ENCODE peak calls at places on chromosomes 12 and 14, in five cellular contexts. C is fibroblast of lung, K is transverse colon, D is heart left ventricle, W is lung. R is an unnamed sample.

GRCh38 chr12:62684586-62685295 is 218.1 kb downstream of the MON2 start:
- DNase-seq in D (peak; percentile 71), W (peak; percentile 36), K (peak; percentile 27), C (no peak), R (peak; percentile 73)

GRCh38 chr14:52661314-52661713 is 34.0 kb downstream of the ERO1A start:
- DNase-seq in W (no peak), K (no peak), D (no peak), C (no peak), R (no peak)

GRCh38 chr12:120630139-120630895 is 10.1 kb upstream of the CABP1 start:
- DNase-seq in D (no peak), W (no peak), K (no peak), C (no peak), R (no peak)

GRCh38 chr14:102508774-102509743 is 517 bp downstream of the ANKRD9 start:
- DNase-seq in W (no peak), D (peak; percentile 71), C (peak; percentile 35), K (peak; percentile 80), R (peak; percentile 85)

GRCh38 chr14:51730674-51731073 is 79.0 kb downstream of the FRMD6 start:
- DNase-seq in C (no peak), D (no peak), K (no peak), W (no peak), R (no peak)

GRCh38 chr12:101792046-101792931 is 38.5 kb downstream of the GNPTAB start:
- DNase-seq in D (no peak), K (no peak), W (no peak), C (no peak), R (no peak)

GRCh38 chr12:53657041-53657440 is 18.8 kb downstream of the ATP5MC2 start:
- DNase-seq in K (no peak), W (no peak), C (no peak), D (no peak), R (no peak)

GRCh38 chr12:108832730-108833354 is 24.5 kb downstream of the SSH1 start:
- DNase-seq in K (no peak), W (no peak), D (no peak), C (peak; percentile 98), R (no peak)

GRCh38 chr14:81677736-81678135 is 144.1 kb upstream of the SEL1L start:
- DNase-seq in W (no peak), D (no peak), K (no peak), C (no peak), R (no peak)

GRCh38 chr12:78037707-78038106 is 207.0 kb downstream of the NAV3 start:
- DNase-seq in K (no peak), C (peak; percentile 14), D (no peak), W (no peak), R (no peak)

GRCh38 chr12:57012600-57013465 is 3.5 kb downstream of the TAC3 start:
- DNase-seq in K (no peak), D (no peak), W (no peak), C (no peak), R (no peak)

GRCh38 chr12:98172304-98172703 is 343.1 kb upstream of the TMPO start:
- DNase-seq in D (no peak), K (no peak), C (no peak), W (no peak), R (no peak)

GRCh38 chr14:93797071-93797470 is 8.8 kb upstream of the PRIMA1 start:
- DNase-seq in C (no peak), W (no peak), D (no peak), K (no peak), R (no peak)

GRCh38 chr12:76080017-76080728 is 4.3 kb downstream of the NAP1L1 start:
- DNase-seq in K (no peak), W (no peak), C (peak; percentile 58), D (no peak), R (no peak)

GRCh38 chr14:38105106-38105702 is 102.5 kb upstream of the SSTR1 start:
- DNase-seq in K (no peak), C (no peak), D (no peak), W (no peak), R (no peak)

GRCh38 chr14:92678766-92679165 is 69.7 kb downstream of the LGMN start:
- DNase-seq in C (no peak), W (no peak), K (no peak), D (no peak), R (no peak)

GRCh38 chr14:69773571-69774276 is 6.8 kb downstream of the SRSF5 start:
- DNase-seq in C (no peak), D (no peak), K (no peak), W (no peak), R (no peak)

GRCh38 chr12:62724947-62725447 is 210.0 kb downstream of the PPM1H start:
- DNase-seq in K (peak; percentile 54), W (peak; percentile 80), C (peak; percentile 100), D (no peak), R (no peak)

GRCh38 chr12:116863275-116863767 is 17.9 kb downstream of the HRK start:
- DNase-seq in W (no peak), K (peak; percentile 49), C (peak; percentile 51), D (no peak), R (no peak)

GRCh38 chr14:22849212-22849819 is 12.9 kb downstream of the MMP14 start:
- DNase-seq in W (no peak), K (peak; percentile 29), C (peak; percentile 49), D (peak; percentile 54), R (peak; percentile 90)

GRCh38 chr12:50788562-50788961 is 24.7 kb downstream of the ATF1 start:
- DNase-seq in D (no peak), K (no peak), W (no peak), C (peak; percentile 98), R (no peak)

GRCh38 chr14:77498120-77498979 is at the start of gene ISM2:
- DNase-seq in D (no peak), W (no peak), K (peak; percentile 28), C (peak; percentile 37), R (no peak)

GRCh38 chr14:35425850-35426249 is 21.3 kb upstream of the NFKBIA start:
- DNase-seq in K (no peak), D (no peak), W (no peak), C (no peak), R (no peak)

GRCh38 chr14:63701614-63702291 is 26.1 kb downstream of the SGPP1 start:
- DNase-seq in W (no peak), D (no peak), C (no peak), K (no peak), R (no peak)

GRCh38 chr12:75550401-75550851 is 39.0 kb upstream of the KRR1 start:
- DNase-seq in C (peak; percentile 76), K (no peak), W (no peak), D (peak; percentile 44), R (no peak)

GRCh38 chr12:6234906-6235305 is 34.7 kb downstream of the CD9 start:
- DNase-seq in W (no peak), D (no peak), C (no peak), K (no peak), R (no peak)

GRCh38 chr12:6235499-6235898 is 35.3 kb downstream of the CD9 start:
- DNase-seq in C (no peak), W (peak; percentile 81), D (no peak), K (peak; percentile 88), R (no peak)

GRCh38 chr12:6234214-6234613 is 34.0 kb downstream of the CD9 start:
- DNase-seq in C (no peak), W (no peak), K (no peak), D (no peak), R (no peak)

GRCh38 chr12:6231359-6232268 is 31.4 kb downstream of the CD9 start:
- DNase-seq in D (no peak), K (no peak), W (no peak), C (peak; percentile 39), R (no peak)

DNA sequence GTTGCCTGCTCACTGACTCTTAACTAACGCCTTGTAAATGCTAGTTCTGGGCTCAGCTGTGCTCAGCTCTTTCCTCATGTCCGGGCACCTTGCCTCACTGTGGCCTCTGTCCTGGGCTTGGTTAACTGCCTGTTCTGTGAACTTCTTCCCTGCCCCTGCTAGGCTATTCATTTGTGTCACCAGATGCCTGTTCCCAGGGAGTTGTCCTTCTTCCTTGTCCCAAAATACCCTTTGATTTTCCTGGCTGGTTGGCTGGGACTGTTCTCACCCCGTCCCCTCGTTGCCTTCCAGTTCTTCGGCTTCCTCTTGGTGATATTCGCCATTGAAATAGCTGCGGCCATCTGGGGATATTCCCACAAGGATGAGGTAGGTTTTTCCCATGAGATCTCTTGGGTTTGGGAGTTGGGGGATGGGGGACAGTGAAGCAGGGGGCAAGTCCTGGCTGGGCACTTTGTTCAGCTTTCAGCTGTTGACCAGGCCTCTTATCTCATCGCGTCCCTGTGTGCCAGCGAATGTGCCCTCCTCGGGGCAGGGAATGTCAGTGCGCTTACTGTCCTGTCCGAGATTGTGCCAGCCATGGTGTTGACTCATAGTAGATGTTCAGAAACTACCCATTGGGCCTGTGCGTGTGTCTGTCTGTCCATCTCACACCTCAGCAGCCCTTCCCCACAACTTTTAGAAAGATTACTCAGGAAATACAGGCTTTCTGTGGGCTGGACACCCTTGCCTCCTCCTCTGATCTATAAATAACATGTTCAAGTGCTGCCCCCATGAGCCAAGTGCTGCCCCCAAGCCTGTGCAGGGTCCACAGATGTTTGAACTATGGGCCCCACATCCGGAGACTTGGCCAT is 33.1 kb downstream of the CD9 start:
- DNase-seq in C (no peak), W (no peak), D (peak; percentile 46), K (peak; percentile 82), R (peak; percentile 69)
- H3K4me1 ChIP-seq in C (peaks cover 33% of the 10 kb centered on the region), W (peaks cover 40% of the 10 kb centered on the region), D (peaks cover 65% of the 10 kb centered on the region), K (peaks cover 78% of the 10 kb centered on the region), R (peaks cover 58% of the 10 kb centered on the region)

GRCh38 chr12:80752464-80752863 is 35.8 kb downstream of the MYF5 start:
- DNase-seq in K (no peak), W (no peak), C (peak; percentile 25), D (no peak), R (no peak)

GRCh38 chr12:80756875-80757274 is 40.2 kb downstream of the MYF5 start:
- DNase-seq in C (peak; percentile 76), K (no peak), D (no peak), W (no peak), R (no peak)

GRCh38 chr12:80754259-80754658 is 37.5 kb downstream of the MYF5 start:
- DNase-seq in W (no peak), C (no peak), D (no peak), K (no peak), R (no peak)
- H3K4me1 ChIP-seq in W (no peaks in the 10 kb centered on the region), C (no peaks in the 10 kb centered on the region), D (no peaks in the 10 kb centered on the region), K (no peaks in the 10 kb centered on the region), R (no peaks in the 10 kb centered on the region)

DNA sequence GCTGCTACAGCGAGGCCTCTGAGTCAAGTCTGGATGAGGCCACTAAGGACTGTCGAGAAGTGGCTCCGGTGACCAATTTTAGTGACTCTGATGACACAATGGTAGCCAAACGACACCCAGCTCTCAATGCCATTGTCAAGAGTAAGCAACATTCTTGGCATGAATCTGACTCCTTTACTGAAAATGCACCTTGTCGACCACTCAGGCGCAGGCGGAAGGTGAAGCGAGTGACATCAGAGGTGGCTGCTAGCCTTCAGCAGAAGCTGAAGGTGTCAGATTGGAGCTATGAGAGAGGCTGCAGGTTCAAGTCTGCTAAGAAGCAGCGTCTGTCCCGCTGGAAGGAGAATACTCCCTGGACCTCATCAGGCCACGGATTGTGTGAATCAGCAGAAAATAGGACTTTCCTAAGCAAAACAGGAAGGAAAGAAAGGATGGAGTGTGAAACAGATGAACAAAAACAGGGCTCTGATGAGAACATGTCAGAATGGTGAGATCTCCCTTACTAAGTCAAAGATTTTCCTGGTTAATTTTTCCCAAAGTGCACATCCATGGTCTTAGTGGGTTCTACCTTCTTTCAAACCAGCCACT is 2.9 kb downstream of the GPATCH2L start:
- DNase-seq in D (no peak), W (no peak), C (no peak), K (no peak), R (no peak)
- H3K4me1 ChIP-seq in D (peaks cover 66% of the 10 kb centered on the region), W (peaks cover 6% of the 10 kb centered on the region), C (peaks cover 10% of the 10 kb centered on the region), K (peaks cover 40% of the 10 kb centered on the region), R (peaks cover 61% of the 10 kb centered on the region)

GRCh38 chr12:10143205-10143604 is 13.2 kb upstream of the CLEC7A start:
- DNase-seq in W (no peak), C (no peak), K (no peak), D (no peak), R (no peak)
- H3K4me1 ChIP-seq in W (no peaks in the 10 kb centered on the region), C (no peaks in the 10 kb centered on the region), K (no peaks in the 10 kb centered on the region), D (peaks cover 7% of the 10 kb centered on the region), R (no peaks in the 10 kb centered on the region)

GRCh38 chr12:93784339-93785086 is 107.3 kb downstream of the CRADD start:
- DNase-seq in W (no peak), K (peak; percentile 48), D (peak; percentile 36), C (peak; percentile 94), R (peak; percentile 76)
- H3K4me1 ChIP-seq in W (peaks cover 6% of the 10 kb centered on the region), K (peaks cover 37% of the 10 kb centered on the region), D (peaks cover 45% of the 10 kb centered on the region), C (peaks cover 25% of the 10 kb centered on the region), R (peaks cover 21% of the 10 kb centered on the region)

R was measured in tibial artery.